ENCODE peak calls at places on chromosomes 3 and 15, in eight cellular contexts. C, D, A, N, P, Y, F and S are unnamed samples.

GRCh38 chr3:189117087-189117486 is 54.7 kb upstream of the TPRG1 start:
- DNase-seq in C (no peak), D (no peak), A (no peak), N (no peak), P (no peak), Y (no peak), F (no peak), S (no peak)

GRCh38 chr3:56467801-56468183 is 475 bp downstream of the ERC2 start:
- DNase-seq in C (no peak), D (no peak), A (no peak), N (peak; percentile 75), P (no peak), Y (no peak), F (no peak), S (no peak)

GRCh38 chr3:15325228-15325627 is 7.2 kb downstream of the SH3BP5 start:
- DNase-seq in C (no peak), D (no peak), A (no peak), N (peak; percentile 73), P (peak; percentile 56), Y (peak; percentile 81), F (no peak), S (no peak)

GRCh38 chr15:32825219-32825618 is 107.4 kb downstream of the GREM1 start:
- DNase-seq in C (no peak), D (no peak), A (no peak), N (no peak), P (no peak), Y (no peak), F (no peak), S (no peak)

GRCh38 chr3:155890671-155891190 is 20.3 kb downstream of the GMPS start:
- DNase-seq in C (no peak), D (no peak), A (no peak), N (no peak), P (no peak), Y (no peak), F (no peak), S (no peak)

GRCh38 chr15:33913459-33913858 is 54.8 kb upstream of the CHRM5 start:
- DNase-seq in C (no peak), D (no peak), A (no peak), N (no peak), P (no peak), Y (no peak), F (no peak), S (no peak)

GRCh38 chr3:53160660-53161344 is at the start of gene PRKCD:
- DNase-seq in C (peak; percentile 42), D (peak; percentile 85), A (peak; percentile 37), N (peak; percentile 93), P (peak; percentile 93), Y (peak; percentile 60), F (peak; percentile 94), S (peak; percentile 95)

GRCh38 chr15:85785887-85786777 is 8.6 kb downstream of the KLHL25 start:
- DNase-seq in C (peak; percentile 20), D (no peak), A (peak; percentile 53), N (peak; percentile 65), P (no peak), Y (peak; percentile 70), F (no peak), S (peak; percentile 35)

GRCh38 chr3:14767706-14768105 is 51.1 kb upstream of the FGD5 start:
- DNase-seq in C (no peak), D (no peak), A (no peak), N (no peak), P (no peak), Y (no peak), F (no peak), S (no peak)

GRCh38 chr3:62755285-62755684 is 119.9 kb downstream of the CADPS start:
- DNase-seq in C (no peak), D (no peak), A (no peak), N (no peak), P (no peak), Y (no peak), F (peak; percentile 57), S (no peak)

GRCh38 chr3:12462159-12462962 is 21.9 kb upstream of the TSEN2 start:
- DNase-seq in C (no peak), D (no peak), A (no peak), N (no peak), P (no peak), Y (no peak), F (no peak), S (peak; percentile 87)

GRCh38 chr3:3778641-3779270 is 20.5 kb upstream of the LRRN1 start:
- DNase-seq in C (no peak), D (no peak), A (no peak), N (no peak), P (no peak), Y (no peak), F (no peak), S (no peak)

GRCh38 chr15:28147827-28148226 is 48.7 kb upstream of the OCA2 start:
- DNase-seq in C (no peak), D (no peak), A (no peak), N (no peak), P (no peak), Y (no peak), F (no peak), S (no peak)

GRCh38 chr15:29071193-29071906 is 185.6 kb downstream of the APBA2 start:
- DNase-seq in C (no peak), D (no peak), A (no peak), N (no peak), P (no peak), Y (no peak), F (no peak), S (no peak)

GRCh38 chr3:157429703-157430102 is 6.9 kb upstream of the PTX3 start:
- DNase-seq in C (no peak), D (no peak), A (no peak), N (no peak), P (no peak), Y (no peak), F (no peak), S (no peak)

DNA sequence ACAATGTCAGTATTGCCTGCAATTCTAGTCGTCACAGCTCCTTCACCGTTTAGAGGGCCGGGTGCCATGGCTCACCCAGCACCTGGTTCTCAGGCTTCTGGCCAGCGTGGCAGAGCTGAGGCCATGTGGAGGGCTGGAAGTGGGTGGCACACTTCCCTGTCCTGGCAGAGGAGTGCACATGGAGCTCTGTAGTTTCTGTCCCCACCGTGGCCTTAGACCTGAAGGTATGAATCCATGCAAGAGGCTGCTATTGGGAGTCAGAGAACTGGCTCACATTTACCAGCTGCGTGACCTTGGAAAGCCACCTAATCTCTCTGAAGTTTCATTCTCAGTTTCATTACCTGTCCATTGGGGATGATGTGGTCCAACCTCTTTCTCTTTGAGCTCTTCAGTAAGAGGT is 22.2 kb downstream of the EPHB1 start:
- DNase-seq in C (no peak), D (no peak), A (no peak), N (no peak), P (no peak), Y (no peak), F (no peak), S (peak; percentile 52)
- H3K4me1 ChIP-seq in C (no peaks in the 10 kb centered on the region), D (no peaks in the 10 kb centered on the region), A (no peaks in the 10 kb centered on the region), N (no peaks in the 10 kb centered on the region), P (no peaks in the 10 kb centered on the region), Y (no peaks in the 10 kb centered on the region), F (peaks cover 11% of the 10 kb centered on the region), S (no peaks in the 10 kb centered on the region)

DNA sequence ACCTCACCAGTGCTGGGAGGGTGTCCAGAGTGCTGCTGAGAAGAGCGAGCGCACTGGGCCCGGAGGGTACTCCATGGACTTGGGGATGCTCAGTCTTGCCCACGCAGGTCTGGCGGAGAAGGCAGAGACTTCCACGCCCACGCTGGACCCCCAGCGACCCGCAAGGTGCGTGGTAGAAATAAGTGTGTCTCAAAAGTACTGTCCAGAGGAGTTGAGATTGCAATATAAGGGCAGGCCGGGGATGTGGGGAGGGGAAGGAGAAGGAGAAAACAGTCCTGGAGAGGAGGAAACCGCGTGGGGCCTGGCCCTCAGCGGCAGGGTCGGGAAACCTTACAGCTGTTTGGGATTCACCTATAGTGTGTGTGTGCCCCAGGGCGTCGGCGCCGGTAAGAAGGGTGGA is 38.9 kb downstream of the NR2F2 start:
- DNase-seq in C (no peak), D (no peak), A (no peak), N (no peak), P (peak; percentile 29), Y (no peak), F (no peak), S (no peak)
- H3K27me3 ChIP-seq in C (no peaks in the 10 kb centered on the region), D (no peaks in the 10 kb centered on the region), A (no peaks in the 10 kb centered on the region), N (peaks cover 100% of the 10 kb centered on the region), P (no peaks in the 10 kb centered on the region), Y (no peaks in the 10 kb centered on the region), F (no peaks in the 10 kb centered on the region), S (peaks cover 67% of the 10 kb centered on the region)

GRCh38 chr3:187960820-187961219 is 193.1 kb upstream of the LPP start:
- DNase-seq in C (no peak), D (no peak), A (no peak), N (no peak), P (no peak), Y (no peak), F (no peak), S (no peak)
- H3K4me1 ChIP-seq in C (no peaks in the 10 kb centered on the region), D (no peaks in the 10 kb centered on the region), A (no peaks in the 10 kb centered on the region), N (no peaks in the 10 kb centered on the region), P (no peaks in the 10 kb centered on the region), Y (peaks cover 42% of the 10 kb centered on the region), F (peaks cover 98% of the 10 kb centered on the region), S (no peaks in the 10 kb centered on the region)

GRCh38 chr3:181728470-181728869 is 16.7 kb downstream of the SOX2 start:
- DNase-seq in C (no peak), D (no peak), A (no peak), N (no peak), P (no peak), Y (peak; percentile 10), F (no peak), S (no peak)

GRCh38 chr3:181726351-181727121 is 14.8 kb downstream of the SOX2 start:
- DNase-seq in C (no peak), D (no peak), A (no peak), N (peak; percentile 89), P (no peak), Y (no peak), F (no peak), S (no peak)

GRCh38 chr3:181725830-181726229 is 14.1 kb downstream of the SOX2 start:
- DNase-seq in C (no peak), D (no peak), A (no peak), N (peak; percentile 63), P (no peak), Y (no peak), F (no peak), S (no peak)

GRCh38 chr3:181729071-181729915 is 17.6 kb downstream of the SOX2 start:
- DNase-seq in C (no peak), D (no peak), A (no peak), N (no peak), P (no peak), Y (peak; percentile 12), F (no peak), S (no peak)

DNA sequence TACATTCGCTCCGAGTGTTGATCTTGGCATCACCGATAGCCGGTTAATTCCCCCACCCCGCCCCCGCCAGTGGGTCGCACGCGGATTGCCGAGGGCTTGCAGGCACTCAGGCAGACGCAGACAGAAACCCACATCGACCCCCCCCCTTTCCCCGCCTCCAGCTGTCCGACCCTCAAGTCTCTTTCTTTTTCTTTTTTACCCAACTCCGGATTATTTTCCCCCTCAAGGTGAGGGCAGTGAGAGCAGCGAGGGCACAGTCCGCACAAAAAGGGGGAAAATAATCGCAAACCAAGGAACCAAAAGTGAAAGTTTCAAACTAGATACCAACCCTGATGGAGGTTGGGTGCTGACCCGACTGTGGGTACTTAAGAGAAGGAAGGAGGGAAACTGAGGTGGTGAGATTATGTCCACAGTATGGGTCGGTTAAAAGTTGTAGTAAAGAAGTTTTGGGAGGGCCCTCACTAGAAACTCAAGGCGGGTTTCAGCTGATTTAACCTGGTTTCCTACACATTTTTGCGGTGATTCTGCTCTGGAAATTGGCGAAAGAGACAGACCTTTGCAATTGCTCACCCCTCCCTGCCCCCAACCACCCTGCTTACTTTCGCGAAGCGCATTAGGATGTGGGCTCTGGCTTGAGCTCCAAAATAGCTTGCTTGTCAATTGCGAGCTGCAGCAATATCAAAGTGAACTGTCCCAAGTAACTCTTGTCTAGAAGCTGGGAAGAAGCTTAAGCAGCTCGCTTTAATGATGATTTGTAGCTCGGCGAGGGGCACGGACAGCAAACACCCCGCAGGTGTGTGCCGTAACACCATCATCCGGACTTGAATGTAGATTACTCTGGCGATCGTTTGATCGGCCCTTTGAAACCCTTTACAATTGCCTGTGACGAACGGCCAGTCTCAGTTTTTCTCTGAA is 15.7 kb downstream of the SOX2 start:
- DNase-seq in C (no peak), D (no peak), A (no peak), N (peak; percentile 76), P (no peak), Y (no peak), F (no peak), S (no peak)
- H3K27me3 ChIP-seq in C (peaks cover 32% of the 10 kb centered on the region), D (peaks cover 92% of the 10 kb centered on the region), A (peaks cover 16% of the 10 kb centered on the region), N (peaks cover 91% of the 10 kb centered on the region), P (no peaks in the 10 kb centered on the region), Y (peaks cover 40% of the 10 kb centered on the region), F (no peaks in the 10 kb centered on the region), S (peaks cover 73% of the 10 kb centered on the region)